ENCODE peak calls at places on chromosome 17, in eight cellular contexts. U is A549, C is SJCRH30, Q is heart right ventricle, I is IMR-90, J is heart left ventricle, H is tibial nerve, K is SK-N-SH. F is an unnamed sample.

GRCh38 chr17:43772877-43773648 is 5.7 kb downstream of the DUSP3 start:
- DNase-seq in U (no peak), C (no peak), Q (no peak), I (no peak), J (no peak), H (no peak), K (no peak), F (no peak)

GRCh38 chr17:298791-299450 is 53.7 kb downstream of the RPH3AL start:
- DNase-seq in U (no peak), C (no peak), Q (peak; percentile 73), I (no peak), J (peak; percentile 85), H (peak; percentile 42), K (no peak), F (no peak)

GRCh38 chr17:2027528-2028233 is 2.3 kb upstream of the DPH1 start:
- DNase-seq in U (no peak), C (no peak), Q (no peak), I (no peak), J (no peak), H (no peak), K (no peak), F (no peak)

GRCh38 chr17:73368085-73368631 is 56.4 kb upstream of the CDC42EP4 start:
- DNase-seq in U (no peak), C (no peak), Q (no peak), I (no peak), J (no peak), H (no peak), K (no peak), F (no peak)

GRCh38 chr17:81345211-81346089 is 49.8 kb upstream of the BAHCC1 start:
- DNase-seq in U (peak; percentile 91), C (peak; percentile 96), Q (peak; percentile 92), I (peak; percentile 87), J (peak; percentile 94), H (peak; percentile 75), K (peak; percentile 64), F (peak; percentile 88)

GRCh38 chr17:56779898-56780777 is 53.6 kb downstream of the C17orf67 start:
- DNase-seq in U (peak; percentile 67), C (peak; percentile 54), Q (peak; percentile 77), I (peak; percentile 66), J (peak; percentile 77), H (peak; percentile 55), K (peak; percentile 93), F (peak; percentile 73)

GRCh38 chr17:35286120-35286781 is 43.4 kb downstream of the SLFN5 start:
- DNase-seq in U (no peak), C (no peak), Q (no peak), I (peak; percentile 20), J (no peak), H (no peak), K (no peak), F (no peak)

GRCh38 chr17:50593321-50593720 is 32.8 kb downstream of the CACNA1G start:
- DNase-seq in U (no peak), C (peak; percentile 31), Q (peak; percentile 59), I (no peak), J (peak; percentile 83), H (no peak), K (peak; percentile 97), F (peak; percentile 81)

GRCh38 chr17:37743875-37744632 is 805 bp downstream of the HNF1B start:
- DNase-seq in U (peak; percentile 68), C (no peak), Q (no peak), I (no peak), J (no peak), H (no peak), K (peak; percentile 41), F (no peak)

GRCh38 chr17:9670596-9670995 is 25.3 kb downstream of the USP43 start:
- DNase-seq in U (no peak), C (no peak), Q (no peak), I (no peak), J (no peak), H (no peak), K (no peak), F (no peak)

GRCh38 chr17:27811961-27812360 is 11.6 kb upstream of the NOS2 start:
- DNase-seq in U (no peak), C (no peak), Q (no peak), I (no peak), J (no peak), H (no peak), K (no peak), F (no peak)

GRCh38 chr17:74454197-74455024 is 12.0 kb upstream of the CD300A start:
- DNase-seq in U (peak; percentile 48), C (peak; percentile 93), Q (peak; percentile 95), I (peak; percentile 29), J (peak; percentile 97), H (no peak), K (no peak), F (peak; percentile 97)

GRCh38 chr17:75774988-75775668 is 9.5 kb upstream of the UNK start:
- DNase-seq in U (no peak), C (peak; percentile 29), Q (no peak), I (peak; percentile 44), J (no peak), H (peak; percentile 8), K (peak; percentile 33), F (no peak)

GRCh38 chr17:68707032-68707431 is 105.9 kb upstream of the FAM20A start:
- DNase-seq in U (no peak), C (peak; percentile 67), Q (no peak), I (peak; percentile 56), J (peak; percentile 35), H (no peak), K (no peak), F (no peak)

GRCh38 chr17:38575781-38576180 is 30.0 kb downstream of the SRCIN1 start:
- DNase-seq in U (no peak), C (no peak), Q (no peak), I (no peak), J (no peak), H (no peak), K (no peak), F (no peak)

GRCh38 chr17:78227455-78227916 is 3.9 kb upstream of the TMEM235 start:
- DNase-seq in U (no peak), C (peak; percentile 79), Q (no peak), I (peak; percentile 16), J (no peak), H (no peak), K (no peak), F (no peak)

GRCh38 chr17:78532922-78533640 is 44.1 kb downstream of the DNAH17 start:
- DNase-seq in U (peak; percentile 90), C (no peak), Q (no peak), I (peak; percentile 68), J (no peak), H (no peak), K (no peak), F (no peak)

GRCh38 chr17:50976951-50977472 is 110.9 kb upstream of the TOB1 start:
- DNase-seq in U (no peak), C (no peak), Q (no peak), I (no peak), J (no peak), H (no peak), K (no peak), F (no peak)

GRCh38 chr17:11598274-11599221 is at the start of gene DNAH9:
- DNase-seq in U (peak; percentile 62), C (no peak), Q (peak; percentile 95), I (no peak), J (peak; percentile 98), H (peak; percentile 95), K (peak; percentile 92), F (peak; percentile 91)

GRCh38 chr17:3750926-3751325 is 27.2 kb downstream of the HASPIN start:
- DNase-seq in U (no peak), C (no peak), Q (no peak), I (no peak), J (no peak), H (no peak), K (no peak), F (no peak)

GRCh38 chr17:59776577-59776976 is 69.1 kb downstream of the VMP1 start:
- DNase-seq in U (no peak), C (no peak), Q (no peak), I (no peak), J (no peak), H (no peak), K (no peak), F (no peak)

GRCh38 chr17:64129515-64129764 is 504 bp downstream of the ERN1 start:
- DNase-seq in U (no peak), C (no peak), Q (no peak), I (no peak), J (no peak), H (no peak), K (no peak), F (no peak)

GRCh38 chr17:64131606-64132270 is 1.8 kb upstream of the ERN1 start:
- DNase-seq in U (no peak), C (no peak), Q (no peak), I (no peak), J (no peak), H (no peak), K (no peak), F (no peak)

GRCh38 chr17:64129765-64130558 is at the start of gene ERN1:
- DNase-seq in U (peak; percentile 95), C (peak; percentile 87), Q (peak; percentile 96), I (peak; percentile 91), J (peak; percentile 96), H (peak; percentile 88), K (peak; percentile 99), F (peak; percentile 94)

GRCh38 chr17:64128787-64129514 is 993 bp downstream of the ERN1 start:
- DNase-seq in U (peak; percentile 69), C (no peak), Q (no peak), I (no peak), J (peak; percentile 43), H (no peak), K (no peak), F (no peak)

DNA sequence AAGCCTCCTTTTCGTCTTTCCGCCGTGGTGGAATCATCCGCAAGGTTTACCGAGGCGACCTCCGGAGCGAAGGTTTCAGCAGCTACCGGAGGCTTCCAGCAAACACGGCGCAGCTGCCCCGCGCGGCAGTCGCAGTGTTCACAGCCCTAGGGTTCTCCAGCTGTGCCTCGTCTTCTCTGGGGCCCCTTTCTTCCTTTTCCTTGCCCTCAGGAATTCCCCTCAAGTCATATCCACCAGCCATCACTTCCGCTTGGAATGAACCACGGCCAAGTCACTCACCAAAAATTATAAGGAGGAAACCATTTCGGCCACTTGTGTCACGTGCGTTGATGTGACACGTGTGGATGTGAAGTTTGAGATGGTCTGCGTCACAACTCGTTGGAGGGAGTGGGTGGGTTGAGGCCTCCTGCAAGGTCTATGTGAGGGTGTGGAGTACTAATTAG is 636 bp upstream of the ERN1 start:
- DNase-seq in U (no peak), C (no peak), Q (no peak), I (peak; percentile 80), J (peak; percentile 69), H (no peak), K (no peak), F (no peak)
- H3K4me3 ChIP-seq in U (peak overlapping the region; percentile 80), C (peak overlapping the region; percentile 76), Q (peak overlapping the region; percentile 75), I (peak overlapping the region; percentile 49), J (peak overlapping the region; percentile 90), H (peak overlapping the region; percentile 57), K (no peak overlapping the region), F (peak overlapping the region; percentile 36)

GRCh38 chr17:67050066-67050465 is 5.7 kb downstream of the CACNG1 start:
- DNase-seq in U (no peak), C (no peak), Q (no peak), I (no peak), J (no peak), H (no peak), K (no peak), F (no peak)
- H3K9me3 ChIP-seq in U (peaks cover 29% of the 10 kb centered on the region), C (peaks cover 18% of the 10 kb centered on the region), Q (peaks cover 26% of the 10 kb centered on the region), I (peaks cover 20% of the 10 kb centered on the region), J (no peaks in the 10 kb centered on the region), H (no peaks in the 10 kb centered on the region), K (peaks cover 9% of the 10 kb centered on the region), F (peaks cover 7% of the 10 kb centered on the region)

GRCh38 chr17:21742326-21742725 is 50.0 kb downstream of the KCNJ18 start:
- DNase-seq in U (no peak), C (no peak), Q (no peak), I (no peak), J (no peak), H (no peak), K (peak; percentile 14), F (no peak)
- H3K4me1 ChIP-seq in U (no peaks in the 10 kb centered on the region), C (no peaks in the 10 kb centered on the region), Q (no peaks in the 10 kb centered on the region), I (no peaks in the 10 kb centered on the region), J (no peaks in the 10 kb centered on the region), H (no peaks in the 10 kb centered on the region), K (no peaks in the 10 kb centered on the region), F (no peaks in the 10 kb centered on the region)

GRCh38 chr17:77132411-77133086 is 8.2 kb upstream of the SEC14L1 start:
- DNase-seq in U (no peak), C (no peak), Q (no peak), I (no peak), J (no peak), H (no peak), K (no peak), F (peak; percentile 28)
- H3K4me3 ChIP-seq in U (no peak overlapping the region), C (no peak overlapping the region), Q (no peak overlapping the region), I (no peak overlapping the region), J (no peak overlapping the region), H (no peak overlapping the region), K (no peak overlapping the region), F (no peak overlapping the region)

F was measured in BE2C.